ENCODE peak calls at places on chromosomes 2 and 18, in four cellular contexts. V is GDM1; W is fibroblast of the conjunctiva; E is stimulated activated CD8-positive, alpha-beta memory T cell treated with anti-CD3 and anti-CD28 coated beads, Interleukin-7, amount 100 ng/mL, for 48 hours. X is an unnamed sample.

GRCh38 chr2:98664323-98664722 is 55.9 kb downstream of the UNC50 start:
- DNase-seq in V (no peak), E (peak), W (no peak), X (no peak)

GRCh38 chr18:65610939-65611338 is 139.9 kb upstream of the CDH7 start:
- DNase-seq in W (no peak), E (no peak), V (no peak), X (peak)

GRCh38 chr2:224308267-224308911 is 93.5 kb downstream of the FAM124B start:
- DNase-seq in E (no peak), V (no peak), W (no peak), X (no peak)

GRCh38 chr2:39403311-39403710 is 33.8 kb downstream of the MAP4K3 start:
- DNase-seq in W (no peak), E (no peak), V (peak), X (no peak)

GRCh38 chr2:74457549-74458131 is 598 bp upstream of the WBP1 start:
- DNase-seq in W (no peak), E (peak), V (peak), X (no peak)

GRCh38 chr18:36849288-36850011 is 20.5 kb downstream of the KIAA1328 start:
- DNase-seq in E (no peak), V (no peak), W (peak), X (peak)

GRCh38 chr18:79326413-79327198 is 69.1 kb upstream of the NFATC1 start:
- DNase-seq in V (no peak), E (no peak), W (no peak), X (no peak)

GRCh38 chr18:11004951-11005350 is 144.4 kb downstream of the PIEZO2 start:
- DNase-seq in W (no peak), E (no peak), V (no peak), X (no peak)

GRCh38 chr2:240567137-240567871 is 980 bp upstream of the RNPEPL1 start:
- DNase-seq in W (no peak), E (no peak), V (no peak), X (no peak)

GRCh38 chr2:159091981-159092380 is 123.5 kb downstream of the TANC1 start:
- DNase-seq in E (no peak), W (no peak), V (no peak), X (no peak)

GRCh38 chr2:172533687-172534086 is 22.2 kb upstream of the PDK1 start:
- DNase-seq in W (no peak), E (no peak), V (no peak), X (no peak)

GRCh38 chr2:238900511-238900910 is 52.6 kb downstream of the TWIST2 start:
- DNase-seq in E (no peak), V (no peak), W (no peak), X (no peak)

GRCh38 chr2:15706424-15706823 is 114.8 kb downstream of the DDX1 start:
- DNase-seq in V (no peak), E (no peak), W (no peak), X (no peak)

GRCh38 chr2:118221952-118222594 is 133.8 kb downstream of the INSIG2 start:
- DNase-seq in E (no peak), V (no peak), W (peak), X (peak)

GRCh38 chr18:69636529-69637301 is 236.0 kb downstream of the DOK6 start:
- DNase-seq in V (no peak), W (no peak), E (no peak), X (no peak)

GRCh38 chr2:122908134-122908533 is 1117.0 kb upstream of the CNTNAP5 start:
- DNase-seq in V (no peak), E (no peak), W (no peak), X (no peak)

GRCh38 chr2:237691908-237692600 is 64.7 kb downstream of the LRRFIP1 start:
- DNase-seq in E (peak), W (peak), V (peak), X (no peak)

GRCh38 chr2:8219631-8220393 is 462.0 kb upstream of the ID2 start:
- DNase-seq in E (no peak), V (no peak), W (no peak), X (no peak)

GRCh38 chr2:33033524-33034150 is 86.9 kb downstream of the LTBP1 start:
- DNase-seq in E (no peak), V (peak), W (peak), X (no peak)

GRCh38 chr2:232545511-232546375 is 4.6 kb downstream of the TIGD1 start:
- DNase-seq in V (no peak), E (no peak), W (no peak), X (no peak)

GRCh38 chr2:227623225-227623624 is 5.9 kb downstream of the SCYGR4 start:
- DNase-seq in W (no peak), V (no peak), E (no peak), X (no peak)

GRCh38 chr2:705971-706511 is 28.8 kb upstream of the TMEM18 start:
- DNase-seq in E (no peak), W (no peak), V (no peak), X (no peak)

GRCh38 chr2:150872919-150873772 is 385.7 kb upstream of the RND3 start:
- DNase-seq in E (no peak), V (no peak), W (no peak), X (peak)

X was measured in SK-N-MC.